ENCODE peak calls at places on chromosomes 2 and 18, in seven cellular contexts. One of them, this sample, is unnamed.

GRCh38 chr2:95025406-95026319 is at the start of gene MAL:
- DNase-seq in activated gamma-delta T cell: no peak
- DNase-seq in DMS 273 treated with DMSO at 0.1 percent for 48 hours: no peak
- DNase-seq in iris pigment epithelial cell: no peak
- DNase-seq in WTC11: peak
- DNase-seq in prostate gland: no peak
- DNase-seq in stimulated activated CD4-positive, alpha-beta T cell treated with anti-CD3 and anti-CD28 coated beads, Interleukin-15, amount 100 ng/mL, for 1 hour: peak
- DNase-seq in this sample: peak

GRCh38 chr2:186755066-186755465 is 61.2 kb downstream of the FAM171B start:
- DNase-seq in prostate gland: no peak
- DNase-seq in stimulated activated CD4-positive, alpha-beta T cell treated with anti-CD3 and anti-CD28 coated beads, Interleukin-15, amount 100 ng/mL, for 1 hour: no peak
- DNase-seq in iris pigment epithelial cell: peak
- DNase-seq in WTC11: no peak
- DNase-seq in DMS 273 treated with DMSO at 0.1 percent for 48 hours: no peak
- DNase-seq in activated gamma-delta T cell: no peak
- DNase-seq in this sample: peak

GRCh38 chr2:142872900-142873724 is 4.4 kb upstream of the KYNU start:
- DNase-seq in iris pigment epithelial cell: peak
- DNase-seq in prostate gland: no peak
- DNase-seq in DMS 273 treated with DMSO at 0.1 percent for 48 hours: no peak
- DNase-seq in activated gamma-delta T cell: no peak
- DNase-seq in stimulated activated CD4-positive, alpha-beta T cell treated with anti-CD3 and anti-CD28 coated beads, Interleukin-15, amount 100 ng/mL, for 1 hour: no peak
- DNase-seq in WTC11: no peak
- DNase-seq in this sample: no peak

GRCh38 chr2:27038631-27039339 is 6.0 kb downstream of the TMEM214 start:
- DNase-seq in activated gamma-delta T cell: no peak
- DNase-seq in stimulated activated CD4-positive, alpha-beta T cell treated with anti-CD3 and anti-CD28 coated beads, Interleukin-15, amount 100 ng/mL, for 1 hour: no peak
- DNase-seq in DMS 273 treated with DMSO at 0.1 percent for 48 hours: no peak
- DNase-seq in WTC11: no peak
- DNase-seq in iris pigment epithelial cell: no peak
- DNase-seq in prostate gland: no peak
- DNase-seq in this sample: no peak

GRCh38 chr2:127516031-127516430 is 10.3 kb downstream of the IWS1 start:
- DNase-seq in DMS 273 treated with DMSO at 0.1 percent for 48 hours: no peak
- DNase-seq in prostate gland: no peak
- DNase-seq in stimulated activated CD4-positive, alpha-beta T cell treated with anti-CD3 and anti-CD28 coated beads, Interleukin-15, amount 100 ng/mL, for 1 hour: no peak
- DNase-seq in iris pigment epithelial cell: peak
- DNase-seq in WTC11: no peak
- DNase-seq in activated gamma-delta T cell: no peak
- DNase-seq in this sample: no peak

GRCh38 chr18:44793186-44793585 is 112.5 kb downstream of the SETBP1 start:
- DNase-seq in DMS 273 treated with DMSO at 0.1 percent for 48 hours: no peak
- DNase-seq in activated gamma-delta T cell: no peak
- DNase-seq in stimulated activated CD4-positive, alpha-beta T cell treated with anti-CD3 and anti-CD28 coated beads, Interleukin-15, amount 100 ng/mL, for 1 hour: no peak
- DNase-seq in iris pigment epithelial cell: no peak
- DNase-seq in prostate gland: no peak
- DNase-seq in WTC11: no peak
- DNase-seq in this sample: no peak

GRCh38 chr2:177187631-177188312 is 24.8 kb upstream of the HNRNPA3 start:
- DNase-seq in WTC11: no peak
- DNase-seq in stimulated activated CD4-positive, alpha-beta T cell treated with anti-CD3 and anti-CD28 coated beads, Interleukin-15, amount 100 ng/mL, for 1 hour: no peak
- DNase-seq in iris pigment epithelial cell: peak
- DNase-seq in DMS 273 treated with DMSO at 0.1 percent for 48 hours: no peak
- DNase-seq in activated gamma-delta T cell: no peak
- DNase-seq in prostate gland: no peak
- DNase-seq in this sample: no peak

GRCh38 chr2:127545796-127546195 is 10.3 kb downstream of the MYO7B start:
- DNase-seq in prostate gland: no peak
- DNase-seq in WTC11: no peak
- DNase-seq in stimulated activated CD4-positive, alpha-beta T cell treated with anti-CD3 and anti-CD28 coated beads, Interleukin-15, amount 100 ng/mL, for 1 hour: no peak
- DNase-seq in activated gamma-delta T cell: no peak
- DNase-seq in DMS 273 treated with DMSO at 0.1 percent for 48 hours: no peak
- DNase-seq in iris pigment epithelial cell: no peak
- DNase-seq in this sample: no peak

GRCh38 chr2:231683292-231683898 is 24.9 kb upstream of the PTMA start:
- DNase-seq in activated gamma-delta T cell: no peak
- DNase-seq in WTC11: no peak
- DNase-seq in prostate gland: no peak
- DNase-seq in DMS 273 treated with DMSO at 0.1 percent for 48 hours: peak
- DNase-seq in stimulated activated CD4-positive, alpha-beta T cell treated with anti-CD3 and anti-CD28 coated beads, Interleukin-15, amount 100 ng/mL, for 1 hour: no peak
- DNase-seq in iris pigment epithelial cell: no peak
- DNase-seq in this sample: no peak

GRCh38 chr2:48205137-48205798 is 299.0 kb upstream of the FBXO11 start:
- DNase-seq in activated gamma-delta T cell: no peak
- DNase-seq in WTC11: no peak
- DNase-seq in iris pigment epithelial cell: peak
- DNase-seq in prostate gland: no peak
- DNase-seq in stimulated activated CD4-positive, alpha-beta T cell treated with anti-CD3 and anti-CD28 coated beads, Interleukin-15, amount 100 ng/mL, for 1 hour: no peak
- DNase-seq in DMS 273 treated with DMSO at 0.1 percent for 48 hours: no peak
- DNase-seq in this sample: no peak

GRCh38 chr2:43114210-43114609 is 112.2 kb downstream of the ZFP36L2 start:
- DNase-seq in activated gamma-delta T cell: no peak
- DNase-seq in WTC11: no peak
- DNase-seq in prostate gland: no peak
- DNase-seq in DMS 273 treated with DMSO at 0.1 percent for 48 hours: no peak
- DNase-seq in iris pigment epithelial cell: peak
- DNase-seq in stimulated activated CD4-positive, alpha-beta T cell treated with anti-CD3 and anti-CD28 coated beads, Interleukin-15, amount 100 ng/mL, for 1 hour: no peak
- DNase-seq in this sample: peak

GRCh38 chr2:219541611-219542180 is 1.9 kb downstream of the CHPF start:
- DNase-seq in iris pigment epithelial cell: peak
- DNase-seq in prostate gland: peak
- DNase-seq in WTC11: peak
- DNase-seq in activated gamma-delta T cell: peak
- DNase-seq in DMS 273 treated with DMSO at 0.1 percent for 48 hours: peak
- DNase-seq in stimulated activated CD4-positive, alpha-beta T cell treated with anti-CD3 and anti-CD28 coated beads, Interleukin-15, amount 100 ng/mL, for 1 hour: peak
- DNase-seq in this sample: peak

GRCh38 chr2:31886700-31887099 is 124.1 kb downstream of the MEMO1 start:
- DNase-seq in activated gamma-delta T cell: no peak
- DNase-seq in DMS 273 treated with DMSO at 0.1 percent for 48 hours: no peak
- DNase-seq in iris pigment epithelial cell: no peak
- DNase-seq in WTC11: peak
- DNase-seq in prostate gland: no peak
- DNase-seq in stimulated activated CD4-positive, alpha-beta T cell treated with anti-CD3 and anti-CD28 coated beads, Interleukin-15, amount 100 ng/mL, for 1 hour: no peak
- DNase-seq in this sample: no peak